ENCODE peak calls at places on chromosome 3, in five cellular contexts. L is GM12878, U is HL-60, Y is NB4, J is sigmoid colon. Z is an unnamed sample.

GRCh38 chr3:115227461-115227860 is 80.4 kb upstream of the ZBTB20 start:
- DNase-seq in L (no peak), U (no peak), Y (no peak), J (no peak), Z (no peak)

GRCh38 chr3:16516695-16517481 is 3.4 kb upstream of the RFTN1 start:
- DNase-seq in L (no peak), U (no peak), Y (no peak), J (no peak), Z (no peak)

GRCh38 chr3:127306361-127307112 is 18.7 kb upstream of the PRR20G start:
- DNase-seq in L (no peak), U (no peak), Y (no peak), J (no peak), Z (no peak)

GRCh38 chr3:158103131-158103955 is 2.9 kb downstream of the SHOX2 start:
- DNase-seq in L (no peak), U (no peak), Y (no peak), J (no peak), Z (no peak)

GRCh38 chr3:146504546-146505197 is 35.3 kb upstream of the PLSCR2 start:
- DNase-seq in L (no peak), U (no peak), Y (no peak), J (no peak), Z (no peak)

GRCh38 chr3:186605561-186606545 is 7.0 kb upstream of the AHSG start:
- DNase-seq in L (no peak), U (no peak), Y (no peak), J (no peak), Z (no peak)

GRCh38 chr3:196774845-196775422 is 35.3 kb downstream of the PAK2 start:
- DNase-seq in L (no peak), U (no peak), Y (no peak), J (no peak), Z (no peak)

GRCh38 chr3:179421500-179421899 is 29.8 kb downstream of the GNB4 start:
- DNase-seq in L (no peak), U (no peak), Y (peak; percentile 10), J (no peak), Z (no peak)

GRCh38 chr3:189169728-189170127 is 2.0 kb upstream of the TPRG1 start:
- DNase-seq in L (no peak), U (no peak), Y (no peak), J (no peak), Z (no peak)

GRCh38 chr3:196624907-196625306 is 14.6 kb upstream of the NRROS start:
- DNase-seq in L (no peak), U (peak; percentile 95), Y (peak; percentile 19), J (peak; percentile 79), Z (no peak)

GRCh38 chr3:54447427-54447826 is 325.1 kb downstream of the CACNA2D3 start:
- DNase-seq in L (no peak), U (no peak), Y (no peak), J (no peak), Z (no peak)

GRCh38 chr3:67646586-67647234 is 7.7 kb downstream of the SUCLG2 start:
- DNase-seq in L (no peak), U (no peak), Y (no peak), J (no peak), Z (no peak)

GRCh38 chr3:129022114-129022994 is 21.2 kb downstream of the EFCC1 start:
- DNase-seq in L (no peak), U (no peak), Y (no peak), J (peak; percentile 96), Z (no peak)

GRCh38 chr3:126897943-126898342 is 85.0 kb upstream of the PLXNA1 start:
- DNase-seq in L (no peak), U (no peak), Y (no peak), J (no peak), Z (no peak)

GRCh38 chr3:197841789-197842188 is 50.7 kb downstream of the LRCH3 start:
- DNase-seq in L (no peak), U (no peak), Y (no peak), J (no peak), Z (no peak)

GRCh38 chr3:55556622-55557531 is 69.8 kb upstream of the WNT5A start:
- DNase-seq in L (no peak), U (no peak), Y (no peak), J (no peak), Z (no peak)

GRCh38 chr3:23444386-23444785 is 241.3 kb downstream of the UBE2E2 start:
- DNase-seq in L (no peak), U (no peak), Y (no peak), J (no peak), Z (no peak)
- TF ChIP-seq CTCF in L (peak; percentile 2), U (no peak), Y (no peak), J (no peak), Z (no peak)

DNA sequence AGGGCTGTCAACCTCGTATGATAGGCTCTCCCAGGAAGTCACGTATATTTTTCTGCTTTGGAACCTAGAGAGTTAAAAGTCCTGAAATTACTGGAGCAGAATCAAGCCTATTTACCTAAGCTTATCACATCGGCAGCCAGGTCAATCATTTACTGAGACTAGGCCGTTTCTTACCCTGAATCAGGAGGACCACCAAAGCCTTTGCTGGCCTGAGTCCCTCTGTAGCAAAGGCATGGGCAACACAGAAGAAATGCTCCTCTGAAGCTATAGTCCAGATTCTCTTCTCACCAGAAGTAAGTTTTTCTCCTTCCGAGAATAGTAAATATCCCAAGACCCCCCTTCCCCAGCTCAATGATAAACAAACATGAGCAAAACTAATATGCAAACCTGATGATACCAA is 125.9 kb upstream of the PHLDB2 start:
- DNase-seq in L (no peak), U (no peak), Y (no peak), J (no peak), Z (no peak)
- H3K4me3 ChIP-seq in L (no peak overlapping the region), U (no peak overlapping the region), Y (no peak overlapping the region), J (no peak overlapping the region), Z (no peak overlapping the region)

DNA sequence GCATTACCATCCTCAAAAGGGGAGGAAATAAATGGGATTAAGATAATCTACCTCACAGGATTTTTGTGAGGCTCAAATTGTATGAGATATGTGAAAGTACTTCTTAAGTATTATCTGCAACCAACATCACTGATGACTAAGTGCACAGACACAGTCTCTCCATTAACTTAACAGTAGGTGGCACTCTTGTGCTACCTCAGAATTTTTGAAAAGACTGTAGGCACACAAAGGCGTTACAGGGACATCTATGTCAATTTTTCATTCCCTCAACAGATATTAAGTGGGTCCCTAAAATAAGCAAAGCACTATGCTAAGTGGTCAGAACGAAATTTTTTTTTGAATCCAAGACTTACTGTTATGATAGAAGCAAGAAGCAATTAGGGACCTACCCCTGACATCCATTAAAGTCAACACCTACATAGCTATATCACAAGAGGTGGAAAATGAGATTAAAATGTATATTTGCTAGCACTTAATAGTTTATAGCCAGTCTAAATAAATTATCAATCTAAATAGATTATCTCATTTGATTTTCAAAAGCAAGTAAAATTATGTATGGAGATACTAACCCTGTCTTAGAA is 52.9 kb downstream of the RYK start:
- DNase-seq in L (peak; percentile 24), U (peak; percentile 35), Y (peak; percentile 66), J (no peak), Z (peak; percentile 21)
- TF ChIP-seq CTCF in L (peak; percentile 76), U (peak; percentile 69), Y (peak; percentile 63), J (peak; percentile 64), Z (peak; percentile 73)

DNA sequence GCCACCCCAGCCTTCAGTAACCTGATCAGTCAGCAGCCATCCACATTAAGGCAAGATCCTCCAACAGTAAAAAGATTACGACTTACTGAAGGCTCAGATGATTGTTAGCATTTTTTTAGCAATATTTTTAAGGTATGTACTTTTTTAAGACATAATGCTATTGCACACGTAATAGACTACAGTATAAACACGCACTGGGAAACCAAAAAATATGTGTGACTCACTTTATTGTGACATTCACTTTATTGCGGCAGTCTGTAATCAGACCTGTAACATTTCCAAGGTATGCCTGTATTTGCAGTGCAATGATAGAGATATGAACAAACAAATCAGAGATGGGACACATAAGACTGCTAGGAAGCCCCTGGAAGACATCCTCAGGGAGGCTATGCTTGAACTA is 225.4 kb upstream of the UBE2E1 start:
- DNase-seq in L (no peak), U (no peak), Y (no peak), J (no peak), Z (no peak)
- H3K4me3 ChIP-seq in L (no peak overlapping the region), U (no peak overlapping the region), Y (no peak overlapping the region), J (no peak overlapping the region), Z (no peak overlapping the region)

DNA sequence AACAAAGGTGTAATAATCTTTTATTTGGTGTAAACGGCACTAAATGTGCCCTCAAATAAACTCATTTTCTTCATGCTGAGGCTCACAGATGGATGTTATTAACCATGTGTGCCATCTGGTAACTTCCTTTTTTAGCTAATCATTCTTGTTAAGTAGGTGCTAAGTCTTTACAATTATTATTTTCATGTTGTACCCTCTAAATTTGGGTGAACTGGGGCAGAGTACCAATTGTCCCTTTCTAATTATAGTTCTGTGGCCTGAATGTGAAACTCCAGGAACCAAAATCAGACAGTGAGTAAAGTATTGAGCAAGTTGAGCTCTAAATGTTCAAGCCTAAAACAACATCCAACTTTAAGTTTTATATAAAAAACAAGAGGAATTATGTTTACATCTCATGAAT is 220.7 kb upstream of the CADM2 start:
- DNase-seq in L (no peak), U (no peak), Y (no peak), J (no peak), Z (no peak)
- TF ChIP-seq CTCF in L (no peak), U (no peak), Y (no peak), J (no peak), Z (no peak)

GRCh38 chr3:103866113-103866512 is 1431.3 kb downstream of the ZPLD1 start:
- DNase-seq in L (no peak), U (no peak), Y (no peak), J (no peak), Z (no peak)
- H3K4me3 ChIP-seq in L (no peak overlapping the region), U (no peak overlapping the region), Y (no peak overlapping the region), J (no peak overlapping the region), Z (no peak overlapping the region)

GRCh38 chr3:48990636-48991421 is 788 bp downstream of the P4HTM start:
- DNase-seq in L (no peak), U (peak; percentile 48), Y (no peak), J (no peak), Z (no peak)

GRCh38 chr3:48991851-48992545 is 2.0 kb downstream of the P4HTM start:
- DNase-seq in L (no peak), U (no peak), Y (no peak), J (no peak), Z (no peak)

GRCh38 chr3:48989126-48989795 is 780 bp upstream of the P4HTM start:
- DNase-seq in L (no peak), U (no peak), Y (peak; percentile 23), J (no peak), Z (no peak)

GRCh38 chr3:48993834-48994233 is 3.8 kb downstream of the P4HTM start:
- DNase-seq in L (no peak), U (no peak), Y (peak; percentile 33), J (no peak), Z (no peak)

GRCh38 chr3:48989796-48990635 is at the start of gene P4HTM:
- DNase-seq in L (peak; percentile 35), U (peak; percentile 81), Y (peak; percentile 85), J (peak; percentile 97), Z (peak; percentile 46)
- TF ChIP-seq CTCF in L (peak; percentile 46), U (no peak), Y (no peak), J (peak; percentile 18), Z (peak; percentile 14)

DNA sequence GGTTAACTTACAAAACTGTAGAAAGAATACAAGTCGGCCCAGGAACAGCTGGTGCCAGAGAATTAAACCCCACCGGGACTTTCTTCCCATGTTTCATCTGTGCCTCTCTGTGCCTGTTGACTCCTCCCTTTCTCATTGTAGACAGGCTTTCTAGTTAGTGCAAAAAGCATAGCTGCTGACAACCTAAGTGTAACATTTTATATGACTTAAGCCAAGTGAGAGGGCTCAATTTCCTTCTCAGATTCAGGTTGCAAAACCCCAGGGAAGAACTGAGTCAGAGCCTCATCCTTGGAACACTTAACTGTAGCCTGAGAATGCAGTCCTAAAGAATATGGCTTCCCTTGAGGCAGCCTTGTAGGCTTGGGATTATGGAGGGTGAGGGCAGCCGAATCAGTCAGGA is 302.5 kb upstream of the AZI2 start:
- DNase-seq in L (no peak), U (no peak), Y (no peak), J (no peak), Z (no peak)
- H3K4me3 ChIP-seq in L (no peak overlapping the region), U (no peak overlapping the region), Y (no peak overlapping the region), J (no peak overlapping the region), Z (no peak overlapping the region)

GRCh38 chr3:71998995-71999673 is 214.2 kb upstream of the PROK2 start:
- DNase-seq in L (no peak), U (no peak), Y (no peak), J (no peak), Z (no peak)
- TF ChIP-seq CTCF in L (no peak), U (no peak), Y (no peak), J (no peak), Z (no peak)